ENCODE peak calls at places on chromosomes 2 and 18, in ten cellular contexts. Y is BE2C, D is ascending aorta, K is GM12865, I is IMR-90, C is adrenal gland, A is progenitor cell of endocrine pancreas, N is neural progenitor cell, O is heart left ventricle, P is GM06990. W is an unnamed sample.

GRCh38 chr2:159982270-159982669 is 80.1 kb downstream of the PLA2R1 start:
- DNase-seq in K (no peak), A (no peak), D (no peak), C (no peak), Y (no peak), I (peak), O (no peak), N (no peak), P (no peak), W (peak)

GRCh38 chr2:112836695-112837117 is at the start of gene IL1B:
- DNase-seq in Y (no peak), O (no peak), C (no peak), K (no peak), A (no peak), I (peak), P (no peak), D (no peak), N (no peak), W (peak)

GRCh38 chr2:13560322-13560721 is 843.6 kb downstream of the TRIB2 start:
- DNase-seq in K (peak), O (no peak), P (no peak), Y (no peak), I (no peak), C (no peak), D (no peak), N (no peak), A (no peak), W (no peak)

GRCh38 chr2:27714053-27714452 is 50.4 kb downstream of the SLC4A1AP start:
- DNase-seq in I (no peak), C (peak), D (no peak), Y (no peak), P (no peak), K (no peak), O (no peak), A (no peak), N (no peak), W (no peak)

GRCh38 chr2:178574789-178575188 is 94.5 kb downstream of the PLEKHA3 start:
- DNase-seq in Y (no peak), A (no peak), C (no peak), N (no peak), K (no peak), D (no peak), O (no peak), I (no peak), P (no peak), W (no peak)

GRCh38 chr18:78984941-78985784 is 5.5 kb downstream of the SALL3 start:
- DNase-seq in N (peak), C (peak), K (peak), O (no peak), Y (no peak), A (no peak), D (no peak), I (no peak), P (no peak), W (no peak)

GRCh38 chr2:178383718-178384117 is 67.3 kb downstream of the PRKRA start:
- DNase-seq in Y (no peak), K (no peak), P (no peak), N (no peak), I (no peak), A (no peak), D (no peak), C (no peak), O (no peak), W (no peak)

GRCh38 chr2:27581417-27582128 is 1.3 kb upstream of the ZNF512 start:
- DNase-seq in K (no peak), Y (no peak), N (no peak), A (no peak), C (no peak), D (no peak), P (no peak), I (no peak), O (peak), W (no peak)

GRCh38 chr2:155203187-155203586 is 504.7 kb downstream of the KCNJ3 start:
- DNase-seq in P (no peak), C (no peak), O (no peak), D (no peak), N (peak), I (no peak), K (peak), Y (no peak), A (no peak), W (no peak)

GRCh38 chr2:20422679-20423271 is 24.1 kb upstream of the RHOB start:
- DNase-seq in A (peak), Y (no peak), K (peak), D (peak), N (peak), P (no peak), O (peak), I (peak), C (peak), W (no peak)

GRCh38 chr2:95008311-95008710 is 17.2 kb upstream of the MAL start:
- DNase-seq in D (no peak), C (no peak), N (no peak), O (no peak), I (no peak), A (no peak), P (no peak), K (no peak), Y (no peak), W (peak)

GRCh38 chr2:108916397-108917077 is 72.5 kb downstream of the EDAR start:
- DNase-seq in C (no peak), O (no peak), K (no peak), I (no peak), N (no peak), D (peak), A (no peak), P (no peak), Y (no peak), W (no peak)

GRCh38 chr2:241775223-241776177 is 1.1 kb upstream of the GAL3ST2 start:
- DNase-seq in D (peak), Y (peak), O (no peak), A (no peak), N (no peak), I (no peak), K (no peak), C (peak), P (no peak), W (no peak)

GRCh38 chr2:234444888-234445287 is 52.0 kb downstream of the ARL4C start:
- DNase-seq in N (no peak), O (peak), A (no peak), Y (no peak), C (no peak), K (peak), I (peak), D (no peak), P (peak), W (no peak)

GRCh38 chr2:67917332-67918054 is 145.3 kb downstream of the C1D start:
- DNase-seq in I (peak), D (no peak), C (no peak), Y (no peak), A (no peak), P (no peak), O (no peak), N (no peak), K (no peak), W (no peak)

GRCh38 chr18:12839526-12840196 is 44.4 kb downstream of the PTPN2 start:
- DNase-seq in K (peak), Y (no peak), N (no peak), I (no peak), O (no peak), D (no peak), C (no peak), A (no peak), P (peak), W (no peak)

GRCh38 chr2:31213883-31214637 is 3.3 kb downstream of the CAPN14 start:
- DNase-seq in A (no peak), P (no peak), K (no peak), I (no peak), D (no peak), N (no peak), C (no peak), O (no peak), Y (no peak), W (no peak)

GRCh38 chr2:67970542-67970941 is 92.3 kb downstream of the C1D start:
- DNase-seq in C (no peak), A (no peak), K (no peak), N (no peak), O (no peak), I (no peak), P (no peak), Y (no peak), D (no peak), W (no peak)

GRCh38 chr18:3930126-3931012 is 480.4 kb downstream of the TGIF1 start:
- DNase-seq in C (no peak), A (no peak), N (no peak), Y (no peak), D (no peak), I (no peak), K (no peak), O (no peak), P (no peak), W (no peak)

GRCh38 chr18:3455090-3455640 is 5.2 kb downstream of the TGIF1 start:
- DNase-seq in I (no peak), P (no peak), O (no peak), N (peak), A (no peak), D (no peak), Y (no peak), C (no peak), K (no peak), W (no peak)

GRCh38 chr2:31108887-31109286 is 29.4 kb downstream of the GALNT14 start:
- DNase-seq in P (no peak), A (no peak), O (no peak), Y (no peak), N (no peak), I (no peak), D (no peak), C (no peak), K (no peak), W (no peak)

GRCh38 chr2:208179028-208179609 is 10.7 kb downstream of the C2orf80 start:
- DNase-seq in P (no peak), O (no peak), A (peak), Y (no peak), C (no peak), K (no peak), I (no peak), D (no peak), N (no peak), W (no peak)

GRCh38 chr18:68429111-68429510 is 285.8 kb downstream of the TMX3 start:
- DNase-seq in N (no peak), Y (no peak), D (no peak), O (no peak), A (no peak), K (no peak), C (no peak), I (no peak), P (no peak), W (no peak)

GRCh38 chr18:34028341-34028740 is 196.4 kb downstream of the NOL4 start:
- DNase-seq in A (no peak), Y (no peak), N (no peak), I (no peak), P (no peak), K (no peak), C (no peak), O (no peak), D (no peak), W (no peak)

GRCh38 chr18:34033968-34034367 is 190.7 kb downstream of the NOL4 start:
- DNase-seq in C (no peak), A (no peak), I (no peak), K (peak), Y (no peak), D (no peak), O (no peak), N (no peak), P (no peak), W (no peak)

DNA sequence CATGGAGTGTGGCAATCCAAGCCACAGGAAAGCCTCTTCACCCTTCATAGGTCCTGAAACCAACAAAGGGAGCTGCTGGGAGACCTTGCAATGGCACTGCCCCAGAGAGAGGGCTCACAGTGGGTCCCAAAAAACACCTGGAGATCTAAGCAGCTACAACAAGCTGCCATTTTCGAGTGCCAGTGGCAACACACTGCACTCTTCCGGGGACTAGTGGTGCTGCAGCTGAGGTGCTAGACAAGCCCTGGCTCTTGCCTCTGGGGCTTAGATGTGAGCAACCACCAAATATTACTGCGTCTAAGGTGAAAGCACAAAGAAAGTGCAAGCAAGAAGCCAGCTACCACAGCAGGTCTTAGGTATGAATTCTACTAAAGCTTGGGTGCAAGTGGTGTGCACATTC is 192.9 kb downstream of the NOL4 start:
- DNase-seq in D (no peak), O (no peak), K (peak), A (no peak), P (no peak), C (no peak), Y (no peak), I (no peak), N (no peak), W (no peak)
- TF ChIP-seq CTCF in D (no peak), O (no peak), K (peak), A (no peak), P (peak), C (no peak), Y (no peak), I (no peak), N (no peak), W (no peak)

GRCh38 chr2:101238930-101239759 is 13.5 kb upstream of the CNOT11 start:
- DNase-seq in D (no peak), K (no peak), I (no peak), P (no peak), A (peak), C (no peak), O (no peak), N (no peak), Y (no peak), W (no peak)
- TF ChIP-seq CTCF in D (no peak), K (no peak), I (no peak), P (no peak), A (no peak), C (no peak), O (no peak), N (no peak), Y (no peak), W (no peak)

GRCh38 chr2:167759531-167759930 is 487.9 kb downstream of the STK39 start:
- DNase-seq in P (no peak), K (no peak), N (no peak), Y (no peak), O (no peak), C (no peak), A (no peak), D (no peak), I (no peak), W (no peak)
- TF ChIP-seq CTCF in P (no peak), K (no peak), N (peak), Y (no peak), O (no peak), C (no peak), A (no peak), D (no peak), I (no peak), W (no peak)

GRCh38 chr2:85748948-85749875 is 4.6 kb upstream of the ATOH8 start:
- DNase-seq in C (no peak), I (no peak), P (no peak), K (no peak), D (peak), O (no peak), Y (no peak), A (no peak), N (no peak), W (no peak)
- TF ChIP-seq CTCF in C (no peak), I (no peak), P (no peak), K (no peak), D (no peak), O (no peak), Y (no peak), A (no peak), N (no peak), W (no peak)

GRCh38 chr2:170771049-170771937 is 1.1 kb downstream of the ERICH2 start:
- DNase-seq in C (no peak), Y (no peak), N (peak), K (no peak), D (no peak), P (peak), I (peak), O (no peak), A (no peak), W (no peak)

GRCh38 chr2:170770008-170770303 is 222 bp upstream of the ERICH2 start:
- DNase-seq in K (no peak), P (no peak), A (no peak), I (no peak), N (no peak), O (no peak), C (no peak), D (no peak), Y (no peak), W (no peak)

GRCh38 chr2:170774074-170774473 is 3.9 kb downstream of the ERICH2 start:
- DNase-seq in N (no peak), P (no peak), A (no peak), I (no peak), C (no peak), Y (no peak), K (no peak), O (no peak), D (no peak), W (no peak)

GRCh38 chr2:170772295-170772694 is 2.1 kb downstream of the ERICH2 start:
- DNase-seq in I (no peak), A (no peak), K (no peak), O (no peak), D (no peak), Y (no peak), C (no peak), N (no peak), P (no peak), W (no peak)

DNA sequence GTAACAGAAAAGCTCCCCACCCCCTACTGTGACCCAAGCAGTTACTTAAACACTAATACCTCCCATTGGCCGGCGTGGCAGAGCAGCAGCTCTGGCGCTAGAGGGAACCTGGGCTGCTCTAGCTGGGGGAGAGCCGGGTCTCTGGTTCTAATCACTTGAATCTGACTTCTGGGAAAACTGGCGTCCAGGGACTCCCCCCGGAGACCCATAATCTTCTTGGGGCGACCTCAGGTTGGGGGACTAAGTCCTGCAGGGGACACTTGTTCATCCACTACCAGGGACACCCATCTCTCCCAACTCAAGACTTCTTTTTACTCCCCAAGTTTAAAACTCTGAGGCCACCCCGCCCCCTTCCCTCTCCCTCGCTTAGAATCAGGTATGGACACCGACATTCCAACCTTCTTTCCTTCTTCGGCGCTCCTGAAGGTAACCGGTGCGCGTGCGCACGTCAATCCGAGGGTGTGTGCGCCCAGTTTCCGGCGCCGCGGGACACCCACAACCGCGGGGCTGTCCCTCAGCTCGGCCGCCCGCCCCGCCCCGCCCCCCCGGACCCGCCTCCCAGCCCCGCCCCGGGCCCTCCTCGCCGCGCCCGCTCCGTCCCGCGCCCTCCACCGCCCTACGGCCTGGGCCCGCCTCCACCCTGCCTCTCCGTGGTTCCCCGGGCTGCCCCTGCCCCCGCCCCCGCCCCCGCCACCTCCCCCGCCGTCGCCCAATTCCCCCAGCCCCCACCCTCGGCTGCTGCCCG is at the start of gene ERICH2:
- DNase-seq in O (peak), Y (peak), P (peak), N (peak), C (peak), D (peak), A (peak), I (peak), K (peak), W (peak)
- TF ChIP-seq CTCF in O (no peak), Y (peak), P (no peak), N (peak), C (peak), D (no peak), A (peak), I (no peak), K (peak), W (no peak)

GRCh38 chr2:225171350-225171749 is 129.1 kb upstream of the DOCK10 start:
- DNase-seq in P (no peak), Y (no peak), C (no peak), O (no peak), N (no peak), I (no peak), D (no peak), K (no peak), A (no peak), W (no peak)

GRCh38 chr2:225182126-225182525 is 139.9 kb upstream of the DOCK10 start:
- DNase-seq in Y (no peak), A (no peak), D (no peak), C (no peak), K (no peak), P (no peak), N (peak), O (no peak), I (no peak), W (no peak)

GRCh38 chr2:225173909-225174308 is 131.6 kb upstream of the DOCK10 start:
- DNase-seq in I (no peak), O (no peak), K (no peak), P (no peak), Y (peak), D (no peak), A (no peak), N (peak), C (no peak), W (no peak)

DNA sequence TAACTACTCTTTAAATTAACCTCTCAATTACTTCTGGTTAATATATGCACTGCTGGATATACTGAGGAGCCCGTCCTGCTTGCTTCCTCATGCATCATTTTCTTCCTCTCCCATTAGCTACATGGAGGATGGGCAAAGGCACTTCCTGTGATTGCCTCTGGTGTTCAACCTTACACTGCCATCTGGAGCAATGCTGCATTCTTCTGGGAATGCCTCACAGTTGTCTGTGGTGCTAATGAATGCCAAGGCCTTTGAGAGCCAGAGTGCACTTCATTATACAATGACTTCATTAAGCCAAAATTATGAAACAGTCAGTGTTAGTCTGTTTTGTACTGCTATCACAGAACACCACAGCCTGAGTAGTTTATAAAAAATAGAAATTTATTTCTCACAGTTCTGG is 134.8 kb upstream of the DOCK10 start:
- DNase-seq in Y (no peak), I (peak), D (no peak), P (no peak), O (no peak), A (no peak), K (no peak), C (no peak), N (no peak), W (no peak)
- TF ChIP-seq CTCF in Y (no peak), I (peak), D (no peak), P (no peak), O (no peak), A (no peak), K (no peak), C (no peak), N (no peak), W (no peak)

DNA sequence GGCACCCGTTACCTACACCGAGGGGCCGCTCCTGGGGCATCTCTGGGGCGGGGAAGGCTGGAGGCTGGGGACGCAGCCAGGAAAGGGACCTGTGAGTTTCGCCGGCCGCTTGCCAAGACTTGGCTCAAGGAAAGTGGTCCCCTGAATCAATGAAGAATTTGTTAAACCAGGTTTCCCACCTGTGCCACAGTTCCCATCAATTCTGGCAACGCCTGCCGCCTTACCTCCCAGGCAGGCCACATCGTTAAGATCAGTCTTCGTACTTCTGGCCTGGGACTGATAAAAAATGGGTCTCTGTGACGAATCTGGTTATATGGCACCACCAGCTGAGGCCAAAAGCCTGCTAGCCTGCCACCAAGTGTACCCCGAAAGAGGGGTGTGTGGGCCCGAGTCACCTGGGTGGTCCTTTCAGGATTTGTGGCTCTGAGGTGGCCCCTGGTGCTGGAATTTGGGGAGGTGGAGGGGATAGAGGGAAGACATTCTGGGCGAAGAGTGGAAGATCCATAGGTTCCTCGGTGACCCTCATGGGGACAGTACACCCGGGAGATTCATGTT is 789 bp upstream of the TGFA start:
- DNase-seq in I (no peak), Y (no peak), O (no peak), C (no peak), D (no peak), N (no peak), P (no peak), A (no peak), K (no peak), W (no peak)
- TF ChIP-seq CTCF in I (no peak), Y (no peak), O (no peak), C (no peak), D (no peak), N (no peak), P (no peak), A (peak), K (no peak), W (peak)

GRCh38 chr2:74789278-74789677 is 44.6 kb upstream of the HK2 start:
- DNase-seq in O (no peak), Y (no peak), A (no peak), N (no peak), P (no peak), K (no peak), I (no peak), D (no peak), C (no peak), W (no peak)

GRCh38 chr2:74792282-74792681 is 41.6 kb upstream of the HK2 start:
- DNase-seq in K (no peak), O (no peak), A (no peak), P (no peak), I (no peak), N (no peak), C (no peak), Y (no peak), D (no peak), W (no peak)
- TF ChIP-seq CTCF in K (no peak), O (no peak), A (no peak), P (no peak), I (no peak), N (no peak), C (no peak), Y (no peak), D (no peak), W (no peak)

GRCh38 chr2:122583159-122583917 is 827.9 kb downstream of the TSN start:
- DNase-seq in P (no peak), K (no peak), C (no peak), A (no peak), N (no peak), O (no peak), I (no peak), D (no peak), Y (no peak), W (no peak)
- TF ChIP-seq CTCF in P (no peak), K (no peak), C (no peak), A (no peak), N (no peak), O (no peak), I (no peak), D (no peak), Y (no peak), W (no peak)

GRCh38 chr18:629303-630150 is 27.9 kb upstream of the TYMS start:
- DNase-seq in P (no peak), C (no peak), D (no peak), A (no peak), I (no peak), K (no peak), Y (no peak), N (no peak), O (no peak), W (no peak)
- TF ChIP-seq CTCF in P (peak), C (no peak), D (no peak), A (peak), I (no peak), K (peak), Y (peak), N (peak), O (no peak), W (no peak)

W was measured in thyroid gland.